ENCODE peak calls at places on chromosome 10, in eight cellular contexts. E is CD8-positive, alpha-beta T cell; Q is fibroblast of lung; T is fibroblast of pulmonary artery; G is adrenal gland; K is GM06990; P is uterus; S is PC-9. M is an unnamed sample.

GRCh38 chr10:66627156-66627555 is 298.7 kb upstream of the LRRTM3 start:
- DNase-seq in E (no peak), Q (peak; percentile 25), T (peak; percentile 1), G (no peak), K (no peak), P (no peak), S (no peak), M (peak; percentile 34)

GRCh38 chr10:113133497-113133896 is 183.4 kb downstream of the TCF7L2 start:
- DNase-seq in E (no peak), Q (peak; percentile 61), T (peak; percentile 65), G (no peak), K (no peak), P (no peak), S (no peak), M (no peak)

GRCh38 chr10:47111329-47111862 is 188.6 kb upstream of the GDF10 start:
- DNase-seq in E (no peak), Q (no peak), T (no peak), G (no peak), K (no peak), P (no peak), S (no peak), M (peak; percentile 20)

GRCh38 chr10:89241491-89242339 is 9.9 kb downstream of the LIPA start:
- DNase-seq in E (no peak), Q (peak; percentile 86), T (peak; percentile 84), G (no peak), K (no peak), P (no peak), S (no peak), M (no peak)

GRCh38 chr10:72735288-72735926 is 43.5 kb downstream of the MCU start:
- DNase-seq in E (no peak), Q (no peak), T (no peak), G (no peak), K (no peak), P (no peak), S (no peak), M (no peak)

GRCh38 chr10:16788125-16788524 is 29.1 kb downstream of the RSU1 start:
- DNase-seq in E (no peak), Q (no peak), T (no peak), G (no peak), K (no peak), P (no peak), S (no peak), M (no peak)

GRCh38 chr10:22612316-22612715 is 102.1 kb downstream of the PIP4K2A start:
- DNase-seq in E (no peak), Q (no peak), T (no peak), G (no peak), K (no peak), P (no peak), S (no peak), M (no peak)

GRCh38 chr10:3886191-3886590 is 101.2 kb upstream of the KLF6 start:
- DNase-seq in E (no peak), Q (peak; percentile 58), T (peak; percentile 66), G (peak; percentile 30), K (no peak), P (peak; percentile 69), S (no peak), M (no peak)

GRCh38 chr10:18233775-18234174 is 93.6 kb downstream of the CACNB2 start:
- DNase-seq in E (no peak), Q (no peak), T (no peak), G (peak; percentile 70), K (no peak), P (no peak), S (peak; percentile 12), M (no peak)

GRCh38 chr10:104232613-104233102 is 494 bp upstream of the CFAP43 start:
- DNase-seq in E (no peak), Q (no peak), T (no peak), G (no peak), K (no peak), P (no peak), S (no peak), M (no peak)
- H3K4me3 ChIP-seq in E (peak overlapping the region; percentile 64), Q (peak overlapping the region; percentile 78), T (peak overlapping the region; percentile 86), G (peak overlapping the region; percentile 60), K (peak overlapping the region; percentile 86), P (peak overlapping the region; percentile 78), S (peak overlapping the region; percentile 74), M (peak overlapping the region; percentile 61)

DNA sequence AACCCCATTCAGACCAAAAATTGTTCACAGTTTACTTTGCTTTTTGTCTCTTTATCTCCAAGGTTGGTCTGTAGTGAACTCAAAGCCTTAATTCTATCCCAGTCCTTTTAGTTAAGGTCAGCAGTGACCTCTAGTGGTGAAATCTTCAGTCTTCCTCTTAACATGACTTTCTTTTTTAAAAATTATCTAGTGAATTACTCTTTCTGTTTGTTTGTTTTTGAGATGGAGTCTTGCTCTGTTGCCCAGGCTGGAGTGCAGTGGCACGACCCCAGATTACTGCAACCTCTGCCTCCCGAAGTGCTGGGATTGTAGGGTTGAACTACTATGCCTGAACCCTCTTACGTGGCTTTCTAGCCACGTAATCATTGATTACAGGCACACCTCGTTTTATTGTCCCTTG is 25.0 kb downstream of the ZNF487 start:
- DNase-seq in E (no peak), Q (peak; percentile 91), T (peak; percentile 93), G (no peak), K (no peak), P (peak; percentile 35), S (peak; percentile 25), M (peak; percentile 88)
- H3K4me3 ChIP-seq in E (no peak overlapping the region), Q (no peak overlapping the region), T (no peak overlapping the region), G (no peak overlapping the region), K (no peak overlapping the region), P (no peak overlapping the region), S (no peak overlapping the region), M (no peak overlapping the region)

DNA sequence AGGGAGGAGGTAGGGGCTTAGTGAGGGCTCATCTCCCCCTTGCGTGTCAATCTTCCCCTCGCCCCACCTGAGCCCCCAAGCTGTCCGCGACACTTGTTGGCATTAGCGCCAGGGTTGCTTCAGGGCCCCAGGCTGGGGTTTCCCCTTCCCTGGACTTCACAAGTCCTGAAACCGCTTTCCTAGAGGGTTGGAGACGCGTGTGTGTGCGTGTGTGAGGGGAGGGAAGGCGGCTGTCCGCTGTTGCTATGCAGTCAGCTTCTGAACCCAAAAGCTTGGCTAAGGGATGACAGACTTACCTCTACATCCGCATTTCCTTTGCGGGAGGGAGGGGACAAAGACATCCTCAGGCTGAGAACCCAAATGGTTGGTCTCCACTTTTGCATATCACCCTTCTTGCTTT is 803 bp downstream of the GOLGA7B start:
- DNase-seq in E (no peak), Q (no peak), T (no peak), G (no peak), K (no peak), P (no peak), S (no peak), M (no peak)
- H3K4me3 ChIP-seq in E (peak overlapping the region; percentile 87), Q (no peak overlapping the region), T (no peak overlapping the region), G (no peak overlapping the region), K (no peak overlapping the region), P (no peak overlapping the region), S (peak overlapping the region; percentile 54), M (no peak overlapping the region)

GRCh38 chr10:86956841-86957448 is 470 bp downstream of the MMRN2 start:
- DNase-seq in E (no peak), Q (no peak), T (no peak), G (no peak), K (no peak), P (no peak), S (no peak), M (no peak)

GRCh38 chr10:86955501-86956194 is 1.8 kb downstream of the MMRN2 start:
- DNase-seq in E (no peak), Q (no peak), T (no peak), G (peak; percentile 27), K (no peak), P (no peak), S (no peak), M (no peak)

GRCh38 chr10:86956195-86956840 is 1.1 kb downstream of the MMRN2 start:
- DNase-seq in E (no peak), Q (no peak), T (no peak), G (no peak), K (no peak), P (no peak), S (no peak), M (no peak)

GRCh38 chr10:86953747-86954680 is 3.4 kb downstream of the MMRN2 start:
- DNase-seq in E (no peak), Q (peak; percentile 76), T (peak; percentile 73), G (peak; percentile 88), K (no peak), P (peak; percentile 76), S (no peak), M (no peak)

GRCh38 chr10:86954681-86955500 is 2.5 kb downstream of the MMRN2 start:
- DNase-seq in E (no peak), Q (no peak), T (no peak), G (no peak), K (no peak), P (no peak), S (no peak), M (no peak)
- H3K4me3 ChIP-seq in E (no peak overlapping the region), Q (no peak overlapping the region), T (no peak overlapping the region), G (no peak overlapping the region), K (no peak overlapping the region), P (peak overlapping the region; percentile 26), S (no peak overlapping the region), M (no peak overlapping the region)

GRCh38 chr10:100819424-100819823 is 74.0 kb downstream of the PAX2 start:
- DNase-seq in E (no peak), Q (no peak), T (no peak), G (no peak), K (no peak), P (no peak), S (no peak), M (no peak)

GRCh38 chr10:100812978-100813377 is 67.6 kb downstream of the PAX2 start:
- DNase-seq in E (no peak), Q (no peak), T (no peak), G (no peak), K (no peak), P (no peak), S (no peak), M (no peak)

GRCh38 chr10:100817268-100817839 is 72.0 kb downstream of the PAX2 start:
- DNase-seq in E (no peak), Q (no peak), T (no peak), G (no peak), K (no peak), P (no peak), S (no peak), M (no peak)

GRCh38 chr10:100814751-100815474 is 69.5 kb downstream of the PAX2 start:
- DNase-seq in E (no peak), Q (no peak), T (no peak), G (no peak), K (no peak), P (no peak), S (no peak), M (no peak)

DNA sequence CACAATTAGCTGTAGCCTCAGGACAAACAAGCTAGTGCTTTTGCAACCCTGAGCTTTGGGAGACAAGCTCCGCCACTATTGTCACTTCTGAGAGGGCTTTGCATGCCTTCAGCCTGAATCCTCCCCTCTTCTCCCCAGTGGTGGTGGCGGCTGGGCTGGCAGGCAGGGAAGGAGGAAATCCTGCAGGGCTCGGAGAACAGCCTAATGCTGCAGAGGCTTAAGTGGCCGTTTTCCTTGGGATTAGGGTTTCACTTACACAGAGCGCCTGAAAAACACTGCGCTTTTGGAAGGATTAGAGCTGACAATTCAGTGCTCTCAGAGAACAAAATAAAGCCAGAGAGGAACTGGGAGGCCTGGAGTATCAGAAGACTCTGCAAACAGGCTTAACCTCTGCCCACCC is 71.3 kb downstream of the PAX2 start:
- DNase-seq in E (no peak), Q (no peak), T (no peak), G (no peak), K (no peak), P (no peak), S (no peak), M (no peak)
- H3K4me3 ChIP-seq in E (no peak overlapping the region), Q (no peak overlapping the region), T (no peak overlapping the region), G (no peak overlapping the region), K (no peak overlapping the region), P (no peak overlapping the region), S (no peak overlapping the region), M (no peak overlapping the region)